ENCODE peak calls at places on chromosome 18, in seven cellular contexts. N is dorsolateral prefrontal cortex, M is activated B cell treated with CpG ODN at 0.5 μM for 24 hours, C is fibroblast of the aortic adventitia, B is AG09319, U is astrocyte of the cerebellum, X is progenitor cell of endocrine pancreas. J is an unnamed sample.

GRCh38 chr18:38752430-38752829 is 1186.8 kb upstream of the CELF4 start:
- DNase-seq in M (no peak), B (no peak), C (no peak), X (no peak), U (no peak), N (no peak), J (no peak)

GRCh38 chr18:79379931-79380815 is 15.6 kb upstream of the NFATC1 start:
- DNase-seq in C (no peak), B (no peak), M (no peak), U (no peak), N (no peak), X (no peak), J (no peak)

GRCh38 chr18:22637787-22638186 is 220.1 kb upstream of the CTAGE1 start:
- DNase-seq in M (no peak), U (peak), B (no peak), C (peak), N (no peak), X (no peak), J (peak)

GRCh38 chr18:61748024-61748423 is 144.8 kb downstream of the RNF152 start:
- DNase-seq in N (no peak), X (no peak), M (no peak), B (no peak), C (no peak), U (no peak), J (no peak)

GRCh38 chr18:23391156-23391555 is 61.9 kb upstream of the RIOK3 start:
- DNase-seq in X (no peak), N (no peak), C (no peak), U (no peak), M (no peak), B (no peak), J (no peak)

GRCh38 chr18:4270988-4271387 is 184.1 kb downstream of the DLGAP1 start:
- DNase-seq in X (no peak), M (no peak), C (no peak), B (no peak), N (no peak), U (no peak), J (no peak)

GRCh38 chr18:57427429-57428181 is 7.6 kb upstream of the ONECUT2 start:
- DNase-seq in C (no peak), B (no peak), U (no peak), M (no peak), N (no peak), X (no peak), J (no peak)

GRCh38 chr18:54223568-54224241 is 764 bp downstream of the MBD2 start:
- DNase-seq in B (peak), X (no peak), N (no peak), M (peak), U (peak), C (peak), J (peak)

GRCh38 chr18:79928563-79928960 is 22.9 kb downstream of the SLC66A2 start:
- DNase-seq in X (no peak), C (no peak), B (no peak), M (no peak), U (no peak), N (peak), J (no peak)

GRCh38 chr18:26813043-26813442 is 52.5 kb downstream of the AQP4 start:
- DNase-seq in X (no peak), M (no peak), U (peak), B (no peak), C (peak), N (no peak), J (no peak)

GRCh38 chr18:49052891-49053644 is 102.3 kb upstream of the SMAD7 start:
- DNase-seq in X (no peak), C (peak), B (peak), M (no peak), N (no peak), U (peak), J (peak)

GRCh38 chr18:61635901-61636528 is 256.8 kb downstream of the RNF152 start:
- DNase-seq in C (peak), M (no peak), U (peak), B (peak), X (peak), N (peak), J (peak)

GRCh38 chr18:59006461-59007067 is 133.1 kb upstream of the SEC11C start:
- DNase-seq in B (no peak), M (no peak), N (no peak), C (peak), U (peak), X (no peak), J (peak)

GRCh38 chr18:49677762-49678398 is 116.0 kb downstream of the LIPG start:
- DNase-seq in M (no peak), B (no peak), C (no peak), N (no peak), X (no peak), U (no peak), J (no peak)

GRCh38 chr18:56321470-56321869 is 316.9 kb downstream of the TXNL1 start:
- DNase-seq in N (no peak), B (no peak), X (no peak), U (no peak), M (no peak), C (no peak), J (no peak)

GRCh38 chr18:56322403-56322802 is 316.0 kb downstream of the TXNL1 start:
- DNase-seq in C (no peak), N (no peak), M (no peak), B (no peak), U (no peak), X (no peak), J (no peak)

GRCh38 chr18:56327171-56327885 is 311.1 kb downstream of the TXNL1 start:
- DNase-seq in C (peak), B (peak), N (no peak), U (peak), X (no peak), M (no peak), J (no peak)

GRCh38 chr18:56326386-56327072 is 311.9 kb downstream of the TXNL1 start:
- DNase-seq in C (no peak), M (no peak), N (no peak), B (no peak), X (no peak), U (no peak), J (no peak)

DNA sequence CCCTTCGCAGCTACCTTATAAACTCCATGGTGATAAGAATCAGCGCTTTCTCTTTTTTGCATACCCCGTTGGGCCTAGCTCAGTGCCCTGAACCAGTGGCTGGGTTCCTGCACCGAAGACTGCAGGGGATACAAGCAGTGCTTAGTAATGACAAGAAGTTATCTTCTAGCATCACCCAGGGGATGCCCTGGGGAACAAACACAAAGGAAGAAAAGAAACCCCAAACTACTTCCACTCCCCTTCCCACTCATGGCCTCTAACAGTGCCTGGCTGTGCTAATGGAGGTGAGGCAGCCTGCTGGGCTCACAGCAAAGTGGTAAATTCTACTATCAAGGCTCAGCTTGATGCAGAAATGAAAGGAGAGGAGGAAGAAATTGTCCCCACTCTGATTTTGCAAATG is 314.7 kb downstream of the TXNL1 start:
- DNase-seq in X (no peak), M (no peak), B (no peak), U (no peak), C (no peak), N (no peak), J (no peak)
- TF ChIP-seq CTCF in X (no peak), M (no peak), B (no peak), U (no peak), C (no peak), N (no peak), J (no peak)

DNA sequence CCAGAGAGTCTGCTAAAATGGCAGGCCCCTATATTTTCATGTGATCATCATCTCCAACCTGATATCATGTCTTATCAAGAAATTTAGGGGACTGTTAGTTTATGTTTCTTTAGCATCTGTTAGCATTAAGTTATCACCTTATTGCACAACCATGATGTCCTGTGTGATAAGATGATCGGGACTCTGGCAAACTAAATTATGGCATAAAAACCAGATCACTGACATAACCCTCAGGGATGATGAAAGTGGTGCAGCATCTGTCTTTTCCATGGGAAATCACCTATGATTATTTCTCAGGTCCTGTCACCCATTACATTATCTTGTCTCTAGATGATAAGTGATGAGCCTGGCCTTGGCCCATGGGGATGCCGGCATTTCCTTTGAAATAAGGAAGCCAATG is 458.6 kb upstream of the DCC start:
- DNase-seq in U (no peak), M (no peak), X (no peak), N (no peak), C (no peak), B (no peak), J (no peak)
- TF ChIP-seq CTCF in U (no peak), M (no peak), X (no peak), N (no peak), C (no peak), B (no peak), J (no peak)

GRCh38 chr18:1103567-1103966 is 198.9 kb downstream of the ADCYAP1 start:
- DNase-seq in B (no peak), X (no peak), M (no peak), C (no peak), N (no peak), U (no peak), J (no peak)

GRCh38 chr18:1102848-1103247 is 198.2 kb downstream of the ADCYAP1 start:
- DNase-seq in M (no peak), B (no peak), X (no peak), N (no peak), U (no peak), C (no peak), J (no peak)

GRCh38 chr18:1104265-1104792 is 199.7 kb downstream of the ADCYAP1 start:
- DNase-seq in M (no peak), U (peak), N (no peak), B (no peak), X (no peak), C (peak), J (peak)
- TF ChIP-seq CTCF in M (no peak), U (no peak), N (no peak), B (no peak), X (no peak), C (no peak), J (no peak)

GRCh38 chr18:36186461-36187137 is 698 bp upstream of the MOCOS start:
- DNase-seq in C (peak), U (no peak), M (no peak), B (no peak), N (no peak), X (no peak), J (no peak)
- TF ChIP-seq CTCF in C (no peak), U (peak), M (no peak), B (no peak), N (no peak), X (no peak), J (peak)

DNA sequence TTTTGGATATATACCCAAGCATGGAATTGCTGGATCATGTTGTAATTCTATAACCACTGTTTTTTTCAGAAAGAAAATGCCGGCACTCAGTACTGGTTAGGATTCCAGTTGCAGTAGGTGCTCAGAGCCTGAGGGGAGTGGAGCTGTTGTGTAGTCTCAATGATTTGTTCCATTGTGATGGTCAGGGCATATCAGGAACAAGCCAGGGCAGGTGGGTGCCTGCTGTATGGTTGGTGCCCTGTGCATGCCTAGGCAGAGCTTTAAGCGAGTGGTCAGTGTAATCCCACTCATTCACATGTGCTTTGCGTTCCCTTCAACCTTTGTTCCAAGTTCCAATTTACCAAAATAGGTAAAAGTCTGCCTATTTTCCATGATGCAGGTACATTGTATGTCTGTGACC is 100.9 kb downstream of the FHOD3 start:
- DNase-seq in B (no peak), U (no peak), C (no peak), X (no peak), M (no peak), N (no peak), J (no peak)
- TF ChIP-seq CTCF in B (no peak), U (no peak), C (no peak), X (no peak), M (no peak), N (no peak), J (no peak)

GRCh38 chr18:2872095-2872494 is 25.3 kb downstream of the EMILIN2 start:
- DNase-seq in C (no peak), B (no peak), U (no peak), N (no peak), M (no peak), X (no peak), J (no peak)
- TF ChIP-seq CTCF in C (no peak), B (no peak), U (no peak), N (no peak), M (no peak), X (no peak), J (no peak)

DNA sequence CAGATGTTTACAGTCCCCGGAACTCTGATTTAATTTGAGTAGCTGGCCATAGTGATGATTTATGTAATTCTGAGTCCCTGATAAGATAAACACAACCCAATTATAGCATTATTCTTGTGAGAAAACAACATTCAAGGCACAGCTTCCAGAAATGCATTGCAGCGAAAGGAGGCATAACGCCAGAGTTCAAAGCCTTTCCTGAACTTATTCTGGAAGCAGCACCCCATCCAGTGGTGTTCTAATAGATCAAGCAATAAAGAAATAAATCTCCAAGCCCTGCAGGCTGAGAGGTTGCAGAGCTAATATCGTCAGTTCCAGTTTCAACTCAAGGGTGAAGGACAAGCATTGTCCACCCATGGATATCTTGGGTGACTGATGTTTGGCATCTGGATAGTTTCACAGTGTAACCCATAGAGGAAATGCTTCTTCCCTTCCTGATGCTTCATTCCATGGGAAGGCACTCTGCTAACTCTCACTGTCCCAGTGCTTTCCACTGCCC is 18.8 kb downstream of the CDH2 start:
- DNase-seq in N (no peak), U (no peak), M (no peak), C (peak), B (peak), X (no peak), J (no peak)
- TF ChIP-seq CTCF in N (peak), U (no peak), M (no peak), C (peak), B (peak), X (no peak), J (no peak)

GRCh38 chr18:24793742-24794141 is 333.3 kb downstream of the HRH4 start:
- DNase-seq in M (no peak), C (no peak), X (no peak), N (no peak), B (no peak), U (no peak), J (no peak)

GRCh38 chr18:24797987-24798386 is 337.6 kb downstream of the HRH4 start:
- DNase-seq in X (no peak), N (no peak), C (no peak), B (no peak), U (no peak), M (no peak), J (no peak)

GRCh38 chr18:24792164-24792563 is 331.7 kb downstream of the HRH4 start:
- DNase-seq in X (no peak), N (no peak), M (no peak), C (peak), B (no peak), U (no peak), J (no peak)

GRCh38 chr18:24791736-24792135 is 331.3 kb downstream of the HRH4 start:
- DNase-seq in N (no peak), C (no peak), B (no peak), M (no peak), U (no peak), X (no peak), J (no peak)

DNA sequence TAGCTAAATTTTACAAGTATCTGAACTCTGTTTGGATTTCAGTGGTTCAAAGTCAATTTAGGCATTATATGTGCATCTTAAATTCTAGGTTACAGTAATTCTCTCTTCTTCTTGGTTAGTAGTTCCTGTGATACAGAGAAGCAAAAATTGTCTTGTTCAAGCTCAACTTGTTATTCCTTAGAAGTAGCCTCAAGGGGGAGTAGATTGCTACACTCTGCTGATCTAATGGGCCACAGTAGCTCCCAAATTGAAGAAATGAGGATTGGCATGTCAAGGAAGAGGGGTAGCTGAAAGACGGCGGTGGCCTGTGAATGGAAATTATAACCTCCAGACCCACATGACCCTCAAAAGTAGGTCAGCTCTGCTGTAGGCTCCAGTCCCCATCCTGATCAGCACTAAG is 334.7 kb downstream of the HRH4 start:
- DNase-seq in C (no peak), M (no peak), X (no peak), U (no peak), B (no peak), N (no peak), J (no peak)
- TF ChIP-seq CTCF in C (no peak), M (no peak), X (no peak), U (no peak), B (no peak), N (no peak), J (no peak)

DNA sequence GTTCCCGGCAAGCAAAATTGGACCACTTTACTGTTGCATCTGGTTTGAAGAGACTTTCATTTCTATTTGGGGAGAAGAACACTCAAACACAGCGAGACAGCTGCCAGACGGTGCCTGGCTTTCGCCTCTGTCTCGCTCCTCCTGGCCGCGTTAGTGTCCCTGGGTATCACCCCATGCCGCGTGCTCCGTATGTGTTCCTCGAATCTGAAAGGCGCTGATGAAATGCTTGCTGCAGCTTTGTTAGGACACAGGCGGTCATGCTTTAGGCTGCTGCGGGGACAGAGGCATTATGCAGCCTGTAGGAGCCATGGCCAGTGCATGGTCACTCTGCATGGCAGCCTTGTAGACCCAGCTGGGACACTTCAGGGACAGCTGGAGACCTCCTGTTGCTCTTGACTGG is 53.9 kb downstream of the LDLRAD4 start:
- DNase-seq in X (no peak), B (no peak), N (no peak), U (no peak), M (no peak), C (no peak), J (no peak)
- TF ChIP-seq CTCF in X (no peak), B (no peak), N (no peak), U (no peak), M (no peak), C (no peak), J (no peak)

DNA sequence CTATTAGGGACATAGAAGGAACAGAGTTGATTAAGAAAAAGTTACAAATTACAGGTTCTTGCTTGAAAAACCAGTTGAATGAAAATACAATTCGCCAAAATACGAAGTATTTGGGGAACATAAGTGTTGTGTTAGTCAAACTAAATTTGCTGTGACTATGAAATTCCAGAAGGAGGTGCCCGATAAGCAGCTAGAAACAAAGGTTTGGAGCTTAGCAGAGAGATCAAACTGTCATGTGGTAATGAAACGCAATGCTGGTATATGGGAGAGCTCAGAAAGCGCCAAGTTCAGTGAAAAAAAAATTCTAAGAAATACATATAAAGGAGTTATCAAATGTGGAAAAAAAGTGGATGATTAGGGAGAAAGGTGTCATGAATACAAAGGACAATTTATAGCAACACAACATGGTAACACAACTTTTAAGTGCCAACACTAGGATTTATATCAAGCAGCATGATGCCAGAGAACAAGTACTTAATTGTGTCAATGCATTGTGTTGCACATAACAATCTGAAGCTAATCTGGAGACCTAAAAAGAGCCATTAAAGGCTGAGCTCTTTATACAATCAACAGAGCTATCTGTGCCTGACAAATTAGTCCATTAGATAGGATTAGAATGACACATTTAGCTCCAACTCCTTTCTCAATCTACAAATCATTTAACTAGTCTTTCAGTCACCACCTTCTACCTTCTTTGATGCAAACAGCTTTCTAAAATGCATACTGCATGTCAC is 31.2 kb downstream of the SMAD2 start:
- DNase-seq in U (no peak), B (no peak), M (no peak), N (no peak), X (no peak), C (no peak), J (no peak)
- TF ChIP-seq CTCF in U (no peak), B (no peak), M (no peak), N (no peak), X (peak), C (no peak), J (no peak)

J was measured in astrocyte of the spinal cord.